ENCODE peak calls at places on chromosomes 3 and 15, in seven cellular contexts. X, Q, C, N, F, D and R are unnamed samples.

GRCh38 chr15:25693321-25694237 is 169.5 kb downstream of the ATP10A start:
- DNase-seq in C (peak; percentile 21), Q (no peak), D (peak; percentile 9), F (peak; percentile 43), X (no peak), N (no peak), R (no peak)

GRCh38 chr15:60949034-60949977 is 279.8 kb downstream of the RORA start:
- DNase-seq in F (no peak), D (no peak), Q (no peak), N (no peak), C (no peak), X (no peak), R (no peak)

GRCh38 chr15:51416129-51416528 is 74.7 kb downstream of the GLDN start:
- DNase-seq in D (no peak), X (no peak), F (no peak), Q (no peak), C (no peak), N (no peak), R (no peak)

GRCh38 chr15:90020041-90020735 is 19.1 kb downstream of the ZNF710 start:
- DNase-seq in N (no peak), C (no peak), F (peak; percentile 54), D (no peak), X (no peak), Q (no peak), R (no peak)

GRCh38 chr3:135071483-135071882 is 276.4 kb downstream of the EPHB1 start:
- DNase-seq in F (no peak), Q (no peak), C (no peak), X (no peak), D (no peak), N (no peak), R (no peak)

GRCh38 chr3:65539620-65540019 is 499.1 kb downstream of the MAGI1 start:
- DNase-seq in N (no peak), F (no peak), C (no peak), X (no peak), Q (no peak), D (no peak), R (no peak)

GRCh38 chr15:33292718-33293307 is 18.0 kb upstream of the RYR3 start:
- DNase-seq in X (peak; percentile 55), C (peak; percentile 74), Q (peak; percentile 72), D (peak; percentile 43), N (no peak), F (peak; percentile 39), R (peak; percentile 52)

GRCh38 chr3:100210777-100211145 is 50.0 kb upstream of the TBC1D23 start:
- DNase-seq in F (no peak), N (no peak), X (no peak), D (no peak), Q (no peak), C (no peak), R (no peak)

GRCh38 chr3:160929595-160929994 is 173.6 kb downstream of the PPM1L start:
- DNase-seq in C (peak; percentile 7), Q (peak; percentile 70), F (peak; percentile 71), X (peak; percentile 32), D (peak; percentile 63), N (no peak), R (no peak)

GRCh38 chr3:189714991-189715961 is 84.1 kb downstream of the TP63 start:
- DNase-seq in F (no peak), X (no peak), Q (no peak), N (no peak), D (no peak), C (no peak), R (no peak)

GRCh38 chr3:100602506-100603444 is 6.6 kb upstream of the ADGRG7 start:
- DNase-seq in N (no peak), X (no peak), F (no peak), C (peak; percentile 60), D (no peak), Q (no peak), R (peak; percentile 58)

GRCh38 chr3:30632065-30632464 is 25.7 kb downstream of the TGFBR2 start:
- DNase-seq in D (no peak), X (no peak), C (no peak), F (no peak), Q (no peak), N (no peak), R (no peak)

GRCh38 chr3:63328386-63328785 is 50.3 kb downstream of the SYNPR start:
- DNase-seq in Q (no peak), X (no peak), F (no peak), D (no peak), N (no peak), C (no peak), R (no peak)

GRCh38 chr15:31442203-31443090 is 115.8 kb downstream of the KLF13 start:
- DNase-seq in F (no peak), C (peak; percentile 52), N (no peak), Q (peak; percentile 52), D (no peak), X (peak; percentile 42), R (no peak)
- TF ChIP-seq CTCF in F (no peak), C (peak; percentile 12), N (no peak), Q (peak; percentile 47), D (no peak), X (no peak), R (no peak)

DNA sequence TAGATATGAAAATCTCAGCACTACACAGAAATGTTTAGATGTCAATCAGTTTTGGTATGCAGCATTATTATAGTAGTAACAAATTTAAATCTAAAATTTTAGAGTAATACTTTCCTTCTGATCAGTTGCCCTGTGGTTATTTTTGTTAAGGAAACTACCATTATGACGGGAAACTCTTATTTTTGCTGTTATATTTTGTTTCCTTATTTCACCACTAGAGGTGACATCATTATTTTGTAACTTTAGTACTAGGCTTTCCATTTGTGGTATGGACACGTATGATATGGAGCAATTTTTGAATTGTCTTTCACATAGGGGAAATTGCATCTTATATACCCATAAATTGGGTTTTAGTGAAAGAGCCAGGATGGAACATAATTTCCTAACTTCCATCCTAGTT is 19.6 kb upstream of the PPP4R2 start:
- DNase-seq in Q (no peak), X (no peak), D (no peak), F (no peak), N (no peak), C (no peak), R (peak; percentile 44)
- TF ChIP-seq CTCF in Q (peak; percentile 18), X (no peak), D (no peak), F (peak; percentile 12), N (no peak), C (no peak), R (no peak)

GRCh38 chr15:49423906-49424520 is 971 bp downstream of the FGF7 start:
- DNase-seq in X (no peak), F (no peak), D (no peak), C (no peak), Q (no peak), N (no peak), R (no peak)

GRCh38 chr15:49424954-49425353 is 1.9 kb downstream of the FGF7 start:
- DNase-seq in C (no peak), N (no peak), F (no peak), X (no peak), Q (no peak), D (no peak), R (no peak)

GRCh38 chr15:49421991-49422390 is 1.1 kb upstream of the FGF7 start:
- DNase-seq in C (peak; percentile 40), N (peak; percentile 27), F (peak; percentile 20), X (peak; percentile 31), D (peak; percentile 55), Q (peak; percentile 30), R (peak; percentile 38)

GRCh38 chr15:49418811-49419210 is 4.2 kb upstream of the FGF7 start:
- DNase-seq in Q (no peak), N (no peak), X (no peak), C (no peak), F (no peak), D (no peak), R (no peak)

DNA sequence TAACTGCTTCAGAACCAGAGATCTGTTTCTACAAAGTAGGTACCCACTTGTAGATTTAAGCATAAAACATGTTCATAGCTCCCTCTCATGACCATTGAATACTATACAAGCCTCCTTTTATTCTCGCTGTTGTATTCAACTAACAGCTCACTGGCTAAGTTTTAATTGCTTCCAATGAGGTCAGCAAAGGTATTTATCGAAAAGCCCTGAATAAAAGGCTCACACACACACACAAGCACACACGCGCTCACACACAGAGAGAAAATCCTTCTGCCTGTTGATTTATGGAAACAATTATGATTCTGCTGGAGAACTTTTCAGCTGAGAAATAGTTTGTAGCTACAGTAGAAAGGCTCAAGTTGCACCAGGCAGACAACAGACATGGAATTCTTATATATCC is at the start of gene FGF7:
- DNase-seq in N (no peak), Q (no peak), D (no peak), F (no peak), C (no peak), X (no peak), R (no peak)
- TF ChIP-seq CTCF in N (no peak), Q (no peak), D (no peak), F (no peak), C (no peak), X (no peak), R (no peak)

GRCh38 chr3:180678231-180678630 is 1.1 kb downstream of the CCDC39 start:
- DNase-seq in F (no peak), Q (no peak), N (no peak), D (no peak), X (no peak), C (no peak), R (peak; percentile 9)
- TF ChIP-seq CTCF in F (no peak), Q (no peak), N (no peak), D (no peak), X (no peak), C (no peak), R (no peak)

GRCh38 chr3:9565316-9565715 is 11.7 kb upstream of the LHFPL4 start:
- DNase-seq in N (no peak), F (no peak), Q (no peak), D (no peak), C (no peak), X (no peak), R (no peak)

GRCh38 chr3:9563851-9564250 is 10.2 kb upstream of the LHFPL4 start:
- DNase-seq in D (no peak), Q (no peak), X (no peak), N (no peak), C (no peak), F (no peak), R (no peak)

GRCh38 chr3:9569054-9569453 is 15.4 kb upstream of the LHFPL4 start:
- DNase-seq in F (no peak), N (no peak), X (no peak), C (no peak), Q (no peak), D (no peak), R (no peak)
- TF ChIP-seq CTCF in F (no peak), N (no peak), X (no peak), C (no peak), Q (no peak), D (no peak), R (no peak)